ENCODE peak calls at places on chromosomes 3 and 15, in seven cellular contexts. P is neural progenitor cell, V is mammary epithelial cell, Z is ovary, C is psoas muscle, L is AG04450, G is keratinocyte. T is an unnamed sample.
A peak's percentile ranks its signal among the peaks of the same experiment; 100 is the strongest.

GRCh38 chr3:17138246-17139039 is 253.7 kb downstream of the PLCL2 start:
- DNase-seq in Z (no peak), V (no peak), C (no peak), P (no peak), G (no peak), L (no peak), T (no peak)

GRCh38 chr3:143158549-143158988 is 39.0 kb downstream of the CHST2 start:
- DNase-seq in V (peak; percentile 89), C (no peak), G (peak; percentile 19), Z (no peak), L (no peak), P (no peak), T (no peak)

GRCh38 chr15:71737761-71738160 is 72.6 kb upstream of the NR2E3 start:
- DNase-seq in V (no peak), C (no peak), L (no peak), G (no peak), P (no peak), Z (no peak), T (no peak)

GRCh38 chr3:67601919-67602608 is 52.3 kb downstream of the SUCLG2 start:
- DNase-seq in G (no peak), P (no peak), C (no peak), Z (no peak), V (no peak), L (no peak), T (peak; percentile 16)

GRCh38 chr15:63389902-63390301 is 8.3 kb upstream of the CA12 start:
- DNase-seq in L (no peak), G (no peak), P (no peak), Z (no peak), V (peak; percentile 54), C (peak; percentile 25), T (no peak)

GRCh38 chr3:45870099-45870498 is 16.2 kb upstream of the CCR9 start:
- DNase-seq in L (no peak), Z (no peak), V (no peak), C (no peak), G (no peak), P (no peak), T (no peak)

GRCh38 chr3:52248816-52249547 is 3.4 kb downstream of the PPM1M start:
- DNase-seq in P (no peak), V (no peak), C (no peak), L (no peak), Z (no peak), G (no peak), T (no peak)

GRCh38 chr15:92391640-92392039 is 2.0 kb upstream of the ST8SIA2 start:
- DNase-seq in G (peak; percentile 19), C (no peak), L (no peak), P (peak; percentile 62), V (peak; percentile 53), Z (no peak), T (peak; percentile 50)

GRCh38 chr3:177523072-177523675 is 325.9 kb upstream of the TBL1XR1 start:
- DNase-seq in C (no peak), G (no peak), V (peak; percentile 24), P (no peak), L (no peak), Z (no peak), T (no peak)

GRCh38 chr3:9843715-9844438 is at the start of gene RPUSD3:
- DNase-seq in V (peak; percentile 92), L (peak; percentile 90), Z (peak; percentile 98), C (peak; percentile 98), G (peak; percentile 80), P (peak; percentile 96), T (peak; percentile 93)

GRCh38 chr15:78714890-78715289 is 73.9 kb upstream of the CHRNB4 start:
- DNase-seq in Z (no peak), V (peak; percentile 48), C (no peak), P (no peak), G (no peak), L (no peak), T (no peak)

GRCh38 chr3:163605915-163606314 is 1472.4 kb downstream of the SI start:
- DNase-seq in C (no peak), L (no peak), Z (no peak), V (no peak), G (no peak), P (no peak), T (peak; percentile 33)

GRCh38 chr15:43749690-43750345 is 3.6 kb downstream of the PDIA3 start:
- DNase-seq in L (no peak), G (no peak), V (no peak), C (no peak), P (no peak), Z (no peak), T (no peak)

GRCh38 chr3:67635257-67635656 is 19.2 kb downstream of the SUCLG2 start:
- DNase-seq in C (no peak), V (peak; percentile 68), L (peak; percentile 71), G (no peak), Z (no peak), P (no peak), T (peak; percentile 90)

GRCh38 chr3:25780618-25781017 is 2.6 kb downstream of the NGLY1 start:
- DNase-seq in Z (no peak), P (no peak), V (no peak), C (no peak), L (no peak), G (no peak), T (no peak)

GRCh38 chr3:134040066-134040465 is 10.3 kb upstream of the SLCO2A1 start:
- DNase-seq in V (no peak), G (no peak), L (no peak), C (no peak), Z (no peak), P (no peak), T (no peak)

GRCh38 chr3:46114324-46114988 is 87.2 kb upstream of the XCR1 start:
- DNase-seq in G (no peak), V (peak; percentile 76), L (no peak), P (no peak), Z (no peak), C (no peak), T (peak; percentile 66)

GRCh38 chr3:50370594-50370993 is 11.3 kb upstream of the TMEM115 start:
- DNase-seq in Z (no peak), P (peak; percentile 62), G (no peak), L (no peak), C (no peak), V (no peak), T (peak; percentile 38)

GRCh38 chr3:175397407-175397806 is 538.3 kb downstream of the NAALADL2 start:
- DNase-seq in Z (no peak), G (no peak), V (no peak), C (no peak), L (no peak), P (no peak), T (no peak)

DNA sequence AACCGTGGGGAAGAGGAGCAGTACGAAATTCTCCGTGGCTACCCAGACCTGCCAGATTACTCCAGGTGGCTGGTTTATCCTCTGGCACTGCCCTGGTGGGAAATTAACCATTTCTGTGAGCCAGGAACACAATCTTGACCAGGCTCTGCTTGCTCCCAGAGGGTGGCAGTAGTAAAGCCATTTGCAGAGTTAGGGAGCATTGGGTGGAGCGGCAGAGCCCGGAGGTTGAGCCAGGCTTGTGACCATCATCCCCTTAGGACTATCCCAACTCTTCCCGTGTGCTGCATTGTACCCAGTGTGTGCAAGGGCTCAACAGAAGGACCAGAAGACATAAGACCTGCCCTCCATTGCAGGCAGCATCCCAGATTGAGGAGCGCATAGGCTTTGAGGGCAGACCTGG is 5.3 kb downstream of the KNG1 start:
- DNase-seq in Z (no peak), V (no peak), P (peak; percentile 16), C (no peak), G (no peak), L (no peak), T (no peak)
- TF ChIP-seq CTCF in Z (no peak), V (peak; percentile 19), P (no peak), C (no peak), G (peak; percentile 12), L (peak; percentile 9), T (peak; percentile 41)

DNA sequence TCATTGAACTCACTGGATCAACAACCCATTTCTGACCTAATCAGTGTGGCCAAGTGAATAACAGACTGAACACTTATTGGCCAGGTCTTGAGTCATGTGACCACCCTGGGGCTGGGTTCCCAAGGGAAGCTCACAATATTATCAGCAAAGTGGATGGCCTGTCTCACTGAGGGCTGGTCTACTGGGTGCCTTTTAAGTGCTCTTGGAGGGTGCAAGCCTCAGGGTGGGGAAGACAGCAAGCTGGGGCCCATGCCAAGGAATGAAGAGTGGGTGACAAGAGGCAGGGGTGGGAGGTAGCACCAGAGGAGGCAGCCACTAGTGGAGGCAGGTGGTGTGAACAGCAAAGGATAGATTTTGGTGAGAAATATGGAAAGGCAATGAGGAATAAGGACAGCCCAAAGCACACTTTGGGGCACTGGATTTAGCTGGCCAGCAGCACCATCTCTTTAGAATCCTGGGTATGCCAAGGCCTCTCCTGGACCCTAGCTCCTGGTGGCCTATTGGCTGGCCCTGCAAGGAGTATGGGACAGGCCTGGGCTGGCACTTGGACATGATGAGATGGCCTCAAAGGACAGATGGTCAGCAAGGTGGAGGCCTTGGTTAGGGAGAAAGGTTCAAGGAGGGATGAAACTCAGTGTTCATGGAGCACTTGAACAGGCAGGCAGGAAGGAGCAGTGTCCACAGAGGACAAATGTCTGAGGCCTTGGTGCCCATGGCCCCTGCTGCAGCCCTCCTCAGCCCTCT is 34.2 kb downstream of the HMCES start:
- DNase-seq in Z (no peak), C (no peak), P (no peak), L (no peak), V (no peak), G (no peak), T (no peak)
- H3K27ac ChIP-seq in Z (no peak overlapping the region), C (peak overlapping the region; percentile 89), P (no peak overlapping the region), L (no peak overlapping the region), V (no peak overlapping the region), G (no peak overlapping the region), T (no peak overlapping the region)

GRCh38 chr3:169650503-169650902 is 13.0 kb downstream of the MECOM start:
- DNase-seq in G (no peak), L (no peak), V (no peak), P (no peak), C (no peak), Z (no peak), T (no peak)
- H3K27me3 ChIP-seq in G (no peaks in the 10 kb centered on the region), L (no peaks in the 10 kb centered on the region), V (peaks cover 4% of the 10 kb centered on the region), P (peaks cover 3% of the 10 kb centered on the region), C (peaks cover 2% of the 10 kb centered on the region), Z (no peaks in the 10 kb centered on the region), T (no peaks in the 10 kb centered on the region)

DNA sequence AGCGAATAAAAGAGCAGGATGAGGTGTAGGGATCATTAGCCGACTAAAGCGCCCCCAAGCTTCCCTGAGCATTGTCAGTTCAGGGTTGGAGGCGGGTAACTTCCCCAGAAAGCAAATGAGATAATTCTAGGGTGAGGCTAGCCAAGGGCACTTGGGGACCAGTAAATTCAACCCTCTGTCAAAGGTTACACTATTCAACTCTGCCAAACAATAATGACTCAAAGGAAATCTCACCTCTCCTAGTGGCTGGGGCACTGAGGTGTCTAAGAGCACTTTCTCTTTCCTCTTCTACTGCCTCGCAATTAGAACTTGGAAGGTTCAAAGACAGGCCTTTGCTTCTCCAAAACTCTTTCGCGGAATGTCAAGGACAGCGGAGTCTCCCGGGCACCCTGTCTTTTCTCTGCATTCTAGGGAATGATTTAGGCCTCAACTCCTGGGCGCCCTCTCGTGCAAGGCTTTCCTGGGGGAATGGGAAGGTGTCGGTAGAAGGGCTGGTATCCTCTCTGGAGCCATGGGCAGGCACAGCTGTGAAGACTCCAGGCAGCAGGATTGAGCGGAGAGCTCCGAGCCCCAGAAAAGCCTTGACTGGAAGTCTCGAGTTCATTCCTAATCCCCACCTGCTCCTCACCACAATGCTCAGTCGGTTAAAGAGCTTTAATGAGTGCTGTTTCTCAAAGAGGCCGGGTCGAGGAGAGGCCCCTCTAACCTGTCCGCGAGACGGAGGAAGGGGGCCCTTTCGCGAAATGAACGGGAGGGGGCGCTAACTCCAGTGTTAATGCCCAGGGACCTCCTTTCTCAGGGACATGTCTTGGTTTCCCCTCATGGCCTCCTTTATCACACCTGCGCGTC is 21.9 kb downstream of the ZIC4 start:
- DNase-seq in P (peak; percentile 73), C (no peak), Z (no peak), V (no peak), L (no peak), G (no peak), T (no peak)
- TF ChIP-seq CTCF in P (peak; percentile 74), C (no peak), Z (no peak), V (no peak), L (no peak), G (no peak), T (peak; percentile 26)